ENCODE peak calls at places on chromosomes 3 and 15, in seven cellular contexts. P is CD8-positive, alpha-beta T cell; I is cardiac muscle cell; U is neural progenitor cell; F is psoas muscle; R is lower lobe of right lung; N is PC-3. A is an unnamed sample.

GRCh38 chr3:62875103-62876002 is at the start of gene CADPS:
- DNase-seq in P (no peak), I (peak), U (peak), F (no peak), R (peak), N (no peak), A (peak)

GRCh38 chr3:144384241-144384979 is 412.8 kb downstream of the DIPK2A start:
- DNase-seq in P (no peak), I (no peak), U (no peak), F (no peak), R (no peak), N (no peak), A (no peak)

GRCh38 chr15:62782100-62782791 is 260.3 kb upstream of the TPM1 start:
- DNase-seq in P (no peak), I (peak), U (peak), F (peak), R (no peak), N (peak), A (peak)

GRCh38 chr3:53844262-53845102 is 1.7 kb downstream of the CHDH start:
- DNase-seq in P (no peak), I (no peak), U (peak), F (no peak), R (no peak), N (no peak), A (no peak)

GRCh38 chr3:30628188-30628930 is 22.0 kb downstream of the TGFBR2 start:
- DNase-seq in P (no peak), I (no peak), U (peak), F (no peak), R (no peak), N (no peak), A (no peak)

GRCh38 chr15:101105059-101105851 is 146.6 kb downstream of the CHSY1 start:
- DNase-seq in P (no peak), I (no peak), U (no peak), F (peak), R (no peak), N (peak), A (no peak)

GRCh38 chr15:43292375-43293078 is 25.8 kb upstream of the TGM5 start:
- DNase-seq in P (no peak), I (no peak), U (no peak), F (no peak), R (no peak), N (no peak), A (no peak)

GRCh38 chr15:45048784-45049631 is 26.0 kb downstream of the SORD start:
- DNase-seq in P (no peak), I (no peak), U (no peak), F (no peak), R (peak), N (no peak), A (no peak)

GRCh38 chr3:64505419-64505818 is 182.4 kb downstream of the ADAMTS9 start:
- DNase-seq in P (no peak), I (no peak), U (no peak), F (no peak), R (no peak), N (no peak), A (no peak)

GRCh38 chr15:95520511-95520910 is 810.0 kb upstream of the NR2F2 start:
- DNase-seq in P (no peak), I (no peak), U (no peak), F (no peak), R (no peak), N (no peak), A (no peak)

GRCh38 chr15:65414841-65415621 is 7.7 kb downstream of the IGDCC4 start:
- DNase-seq in P (no peak), I (peak), U (peak), F (peak), R (no peak), N (no peak), A (no peak)

GRCh38 chr3:46093327-46093932 is 66.1 kb upstream of the XCR1 start:
- DNase-seq in P (no peak), I (no peak), U (no peak), F (no peak), R (no peak), N (no peak), A (no peak)

GRCh38 chr15:95291878-95292472 is 1038.5 kb upstream of the NR2F2 start:
- DNase-seq in P (no peak), I (peak), U (peak), F (no peak), R (no peak), N (peak), A (no peak)

GRCh38 chr3:187368251-187368733 is at the start of gene RTP4:
- DNase-seq in P (no peak), I (no peak), U (no peak), F (no peak), R (no peak), N (peak), A (no peak)

GRCh38 chr15:100733088-100733487 is 130.7 kb downstream of the ASB7 start:
- DNase-seq in P (no peak), I (no peak), U (no peak), F (no peak), R (no peak), N (peak), A (no peak)

GRCh38 chr15:44529864-44530604 is 6.9 kb upstream of the EIF3J start:
- DNase-seq in P (no peak), I (no peak), U (no peak), F (no peak), R (no peak), N (no peak), A (no peak)

GRCh38 chr3:59052803-59053411 is 3.1 kb upstream of the CFAP20DC start:
- DNase-seq in P (no peak), I (peak), U (peak), F (no peak), R (no peak), N (peak), A (no peak)

GRCh38 chr15:73782339-73782979 is 29.3 kb upstream of the INSYN1 start:
- DNase-seq in P (no peak), I (no peak), U (no peak), F (no peak), R (no peak), N (no peak), A (no peak)

GRCh38 chr15:73784299-73784698 is 31.1 kb upstream of the INSYN1 start:
- DNase-seq in P (no peak), I (no peak), U (no peak), F (no peak), R (no peak), N (no peak), A (no peak)

GRCh38 chr15:73777741-73778140 is 24.6 kb upstream of the INSYN1 start:
- DNase-seq in P (no peak), I (no peak), U (no peak), F (no peak), R (no peak), N (no peak), A (no peak)

GRCh38 chr15:73786518-73786917 is 33.4 kb upstream of the INSYN1 start:
- DNase-seq in P (no peak), I (no peak), U (peak), F (no peak), R (no peak), N (no peak), A (no peak)

GRCh38 chr15:73781038-73781925 is 28.1 kb upstream of the INSYN1 start:
- DNase-seq in P (no peak), I (peak), U (no peak), F (no peak), R (peak), N (peak), A (no peak)
- TF ChIP-seq CTCF in P (no peak), I (peak), U (peak), F (no peak), R (peak), N (peak), A (no peak)

DNA sequence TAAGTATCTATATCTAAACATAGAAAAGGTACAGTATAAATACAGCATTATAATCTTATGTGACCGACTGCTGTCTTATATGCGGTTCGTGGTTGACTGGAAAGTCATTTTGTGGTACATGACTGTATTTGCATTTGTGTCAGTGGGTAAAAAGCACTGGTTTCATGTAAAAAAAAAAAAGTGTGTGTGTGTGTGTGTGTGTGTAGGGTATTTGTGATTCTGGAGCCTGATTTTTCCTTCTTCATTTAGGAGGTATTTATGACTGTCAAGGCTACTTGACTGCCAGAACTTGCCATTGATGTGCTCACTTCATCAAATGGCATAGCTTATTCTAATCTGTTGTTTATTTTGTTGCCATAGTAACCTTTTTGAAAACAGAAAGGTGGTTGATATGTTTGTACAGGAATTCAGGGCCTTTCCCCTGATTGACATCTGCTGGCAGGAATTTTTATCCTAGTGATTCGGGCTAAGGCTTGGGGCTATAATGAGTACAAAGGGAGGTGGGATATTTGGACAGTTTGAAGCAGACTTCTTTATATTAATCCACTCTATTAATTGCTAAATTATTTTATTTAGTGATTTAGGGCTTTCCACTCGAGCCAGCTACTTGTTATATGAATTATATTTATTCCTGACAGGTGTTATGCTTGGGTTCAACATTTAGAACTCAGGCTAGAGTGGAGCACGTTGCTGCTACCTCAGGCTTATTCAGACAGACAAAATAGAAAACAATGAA is 63.4 kb downstream of the AKAP13 start:
- DNase-seq in P (no peak), I (peak), U (peak), F (no peak), R (no peak), N (peak), A (no peak)
- TF ChIP-seq CTCF in P (no peak), I (no peak), U (peak), F (peak), R (no peak), N (peak), A (peak)

GRCh38 chr3:148991219-148992026 is at the start of gene GYG1:
- DNase-seq in P (peak), I (peak), U (peak), F (peak), R (peak), N (peak), A (peak)
- TF ChIP-seq CTCF in P (peak), I (peak), U (peak), F (peak), R (peak), N (peak), A (peak)

GRCh38 chr3:7964899-7965298 is 536.7 kb upstream of the LMCD1 start:
- DNase-seq in P (no peak), I (no peak), U (peak), F (no peak), R (no peak), N (no peak), A (no peak)
- TF ChIP-seq CTCF in P (no peak), I (no peak), U (peak), F (no peak), R (no peak), N (no peak), A (peak)

A was measured in progenitor cell of endocrine pancreas.